ENCODE peak calls at places on chromosomes 11 and 22, in five cellular contexts. One of them, this sample, is unnamed.
A peak's percentile ranks its signal among the peaks of the same experiment; 100 is the strongest.

GRCh38 chr11:84829162-84829561 is 798.0 kb downstream of the DLG2 start:
- DNase-seq in HTR-8/SVneo: no peak
- DNase-seq in GM23338: no peak
- DNase-seq in EL: no peak
- DNase-seq in AG08396: no peak
- DNase-seq in this sample: no peak

GRCh38 chr11:123235117-123235686 is 40.2 kb upstream of the CLMP start:
- DNase-seq in HTR-8/SVneo: no peak
- DNase-seq in GM23338: peak; percentile 78
- DNase-seq in EL: peak; percentile 36
- DNase-seq in AG08396: peak; percentile 38
- DNase-seq in this sample: no peak

GRCh38 chr22:39617342-39617741 is 46.8 kb downstream of the CACNA1I start:
- DNase-seq in HTR-8/SVneo: no peak
- DNase-seq in GM23338: peak; percentile 27
- DNase-seq in EL: no peak
- DNase-seq in AG08396: no peak
- DNase-seq in this sample: no peak

GRCh38 chr11:10379871-10380568 is 75.0 kb upstream of the AMPD3 start:
- DNase-seq in HTR-8/SVneo: no peak
- DNase-seq in GM23338: no peak
- DNase-seq in EL: no peak
- DNase-seq in AG08396: no peak
- DNase-seq in this sample: no peak

GRCh38 chr11:1060410-1060809 is 14.3 kb upstream of the MUC2 start:
- DNase-seq in HTR-8/SVneo: no peak
- DNase-seq in GM23338: no peak
- DNase-seq in EL: no peak
- DNase-seq in AG08396: no peak
- DNase-seq in this sample: no peak

GRCh38 chr11:73553266-73553665 is 44.6 kb downstream of the FAM168A start:
- DNase-seq in HTR-8/SVneo: no peak
- DNase-seq in GM23338: no peak
- DNase-seq in EL: no peak
- DNase-seq in AG08396: no peak
- DNase-seq in this sample: peak; percentile 75

GRCh38 chr11:122375687-122376399 is 259.8 kb upstream of the BLID start:
- DNase-seq in HTR-8/SVneo: no peak
- DNase-seq in GM23338: no peak
- DNase-seq in EL: peak; percentile 58
- DNase-seq in AG08396: peak; percentile 21
- DNase-seq in this sample: no peak

GRCh38 chr11:66051371-66051765 is 796 bp upstream of the SF3B2 start:
- DNase-seq in HTR-8/SVneo: no peak
- DNase-seq in GM23338: no peak
- DNase-seq in EL: no peak
- DNase-seq in AG08396: no peak
- DNase-seq in this sample: no peak

GRCh38 chr11:70699294-70700221 is 301.2 kb downstream of the CTTN start:
- DNase-seq in HTR-8/SVneo: no peak
- DNase-seq in GM23338: peak; percentile 85
- DNase-seq in EL: no peak
- DNase-seq in AG08396: no peak
- DNase-seq in this sample: no peak

GRCh38 chr11:26093206-26093605 is 238.7 kb upstream of the ANO3 start:
- DNase-seq in HTR-8/SVneo: no peak
- DNase-seq in GM23338: no peak
- DNase-seq in EL: no peak
- DNase-seq in AG08396: no peak
- DNase-seq in this sample: no peak

GRCh38 chr11:25961539-25961938 is 370.4 kb upstream of the ANO3 start:
- DNase-seq in HTR-8/SVneo: no peak
- DNase-seq in GM23338: no peak
- DNase-seq in EL: no peak
- DNase-seq in AG08396: no peak
- DNase-seq in this sample: no peak

GRCh38 chr11:3201677-3202181 is 16.9 kb downstream of the MRGPRG start:
- DNase-seq in HTR-8/SVneo: no peak
- DNase-seq in GM23338: no peak
- DNase-seq in EL: no peak
- DNase-seq in AG08396: no peak
- DNase-seq in this sample: no peak

GRCh38 chr22:34776827-34777226 is 289.1 kb upstream of the ISX start:
- DNase-seq in HTR-8/SVneo: no peak
- DNase-seq in GM23338: no peak
- DNase-seq in EL: peak; percentile 10
- DNase-seq in AG08396: no peak
- DNase-seq in this sample: no peak

GRCh38 chr11:125627236-125627910 is 2.4 kb downstream of the CHEK1 start:
- DNase-seq in HTR-8/SVneo: no peak
- DNase-seq in GM23338: no peak
- DNase-seq in EL: peak; percentile 13
- DNase-seq in AG08396: no peak
- DNase-seq in this sample: no peak

GRCh38 chr11:93059074-93059957 is 89.9 kb downstream of the MTNR1B start:
- DNase-seq in HTR-8/SVneo: no peak
- DNase-seq in GM23338: no peak
- DNase-seq in EL: peak; percentile 46
- DNase-seq in AG08396: no peak
- DNase-seq in this sample: no peak

GRCh38 chr11:75668508-75669297 is at the start of gene MAP6:
- DNase-seq in HTR-8/SVneo: peak; percentile 29
- DNase-seq in GM23338: peak; percentile 73
- DNase-seq in EL: peak; percentile 15
- DNase-seq in AG08396: peak; percentile 36
- DNase-seq in this sample: no peak

GRCh38 chr11:78313181-78313788 is 104.3 kb downstream of the GAB2 start:
- DNase-seq in HTR-8/SVneo: peak; percentile 24
- DNase-seq in GM23338: no peak
- DNase-seq in EL: peak; percentile 74
- DNase-seq in AG08396: peak; percentile 73
- DNase-seq in this sample: peak; percentile 72

This sample was measured in foreskin melanocyte.